ENCODE peak calls at places on chromosomes 4 and X, in ten cellular contexts. One of them, this sample, is unnamed.

GRCh38 chr4:2484993-2485392 is 16.1 kb downstream of the RNF4 start:
- DNase-seq in effector CD4-positive, alpha-beta T cell: peak
- DNase-seq in RWPE1: no peak
- DNase-seq in mucosa of gallbladder: peak
- DNase-seq in HT-29: no peak
- DNase-seq in activated CD4-positive, alpha-beta T cell treated with anti-CD3 and anti-CD28 coated beads, Interleukin-2, amount 10 ng/mL, durations not matched to agents 7 days and 5 days: peak
- DNase-seq in COLO829: no peak
- DNase-seq in CD8-positive, alpha-beta T cell: peak
- DNase-seq in fibroblast of the aortic adventitia: peak
- DNase-seq in COR-L47: no peak
- DNase-seq in this sample: peak

GRCh38 chr4:47071863-47072441 is 40.6 kb downstream of the GABRB1 start:
- DNase-seq in effector CD4-positive, alpha-beta T cell: no peak
- DNase-seq in RWPE1: peak
- DNase-seq in mucosa of gallbladder: no peak
- DNase-seq in HT-29: no peak
- DNase-seq in activated CD4-positive, alpha-beta T cell treated with anti-CD3 and anti-CD28 coated beads, Interleukin-2, amount 10 ng/mL, durations not matched to agents 7 days and 5 days: no peak
- DNase-seq in COLO829: peak
- DNase-seq in CD8-positive, alpha-beta T cell: no peak
- DNase-seq in fibroblast of the aortic adventitia: peak
- DNase-seq in COR-L47: no peak
- DNase-seq in this sample: peak

GRCh38 chrX:103107836-103108235 is 14.9 kb upstream of the NXF3 start:
- DNase-seq in effector CD4-positive, alpha-beta T cell: no peak
- DNase-seq in RWPE1: no peak
- DNase-seq in mucosa of gallbladder: no peak
- DNase-seq in HT-29: no peak
- DNase-seq in activated CD4-positive, alpha-beta T cell treated with anti-CD3 and anti-CD28 coated beads, Interleukin-2, amount 10 ng/mL, durations not matched to agents 7 days and 5 days: no peak
- DNase-seq in COLO829: no peak
- DNase-seq in CD8-positive, alpha-beta T cell: no peak
- DNase-seq in fibroblast of the aortic adventitia: peak
- DNase-seq in COR-L47: no peak
- DNase-seq in this sample: no peak

GRCh38 chr4:134463771-134464170 is 262.2 kb upstream of the PABPC4L start:
- DNase-seq in effector CD4-positive, alpha-beta T cell: no peak
- DNase-seq in RWPE1: no peak
- DNase-seq in mucosa of gallbladder: no peak
- DNase-seq in HT-29: no peak
- DNase-seq in activated CD4-positive, alpha-beta T cell treated with anti-CD3 and anti-CD28 coated beads, Interleukin-2, amount 10 ng/mL, durations not matched to agents 7 days and 5 days: no peak
- DNase-seq in COLO829: peak
- DNase-seq in CD8-positive, alpha-beta T cell: no peak
- DNase-seq in fibroblast of the aortic adventitia: no peak
- DNase-seq in COR-L47: no peak
- DNase-seq in this sample: no peak

GRCh38 chr4:24878256-24879016 is 34.4 kb downstream of the CCDC149 start:
- DNase-seq in effector CD4-positive, alpha-beta T cell: no peak
- DNase-seq in RWPE1: no peak
- DNase-seq in mucosa of gallbladder: no peak
- DNase-seq in HT-29: no peak
- DNase-seq in activated CD4-positive, alpha-beta T cell treated with anti-CD3 and anti-CD28 coated beads, Interleukin-2, amount 10 ng/mL, durations not matched to agents 7 days and 5 days: no peak
- DNase-seq in COLO829: no peak
- DNase-seq in CD8-positive, alpha-beta T cell: no peak
- DNase-seq in fibroblast of the aortic adventitia: no peak
- DNase-seq in COR-L47: no peak
- DNase-seq in this sample: no peak

GRCh38 chr4:102503831-102504786 is 3.0 kb downstream of the NFKB1 start:
- DNase-seq in effector CD4-positive, alpha-beta T cell: no peak
- DNase-seq in RWPE1: no peak
- DNase-seq in mucosa of gallbladder: no peak
- DNase-seq in HT-29: peak
- DNase-seq in activated CD4-positive, alpha-beta T cell treated with anti-CD3 and anti-CD28 coated beads, Interleukin-2, amount 10 ng/mL, durations not matched to agents 7 days and 5 days: no peak
- DNase-seq in COLO829: no peak
- DNase-seq in CD8-positive, alpha-beta T cell: no peak
- DNase-seq in fibroblast of the aortic adventitia: no peak
- DNase-seq in COR-L47: no peak
- DNase-seq in this sample: no peak

GRCh38 chrX:149003863-149004660 is 501.0 kb downstream of the IDS start:
- DNase-seq in effector CD4-positive, alpha-beta T cell: no peak
- DNase-seq in RWPE1: no peak
- DNase-seq in mucosa of gallbladder: no peak
- DNase-seq in HT-29: no peak
- DNase-seq in activated CD4-positive, alpha-beta T cell treated with anti-CD3 and anti-CD28 coated beads, Interleukin-2, amount 10 ng/mL, durations not matched to agents 7 days and 5 days: no peak
- DNase-seq in COLO829: no peak
- DNase-seq in CD8-positive, alpha-beta T cell: no peak
- DNase-seq in fibroblast of the aortic adventitia: peak
- DNase-seq in COR-L47: no peak
- DNase-seq in this sample: no peak

GRCh38 chr4:119231517-119231916 is 19.0 kb downstream of the USP53 start:
- DNase-seq in effector CD4-positive, alpha-beta T cell: no peak
- DNase-seq in RWPE1: no peak
- DNase-seq in mucosa of gallbladder: no peak
- DNase-seq in HT-29: no peak
- DNase-seq in activated CD4-positive, alpha-beta T cell treated with anti-CD3 and anti-CD28 coated beads, Interleukin-2, amount 10 ng/mL, durations not matched to agents 7 days and 5 days: no peak
- DNase-seq in COLO829: no peak
- DNase-seq in CD8-positive, alpha-beta T cell: no peak
- DNase-seq in fibroblast of the aortic adventitia: no peak
- DNase-seq in COR-L47: no peak
- DNase-seq in this sample: no peak

GRCh38 chrX:129961180-129962083 is 21.0 kb upstream of the BCORL1 start:
- DNase-seq in effector CD4-positive, alpha-beta T cell: peak
- DNase-seq in RWPE1: no peak
- DNase-seq in mucosa of gallbladder: peak
- DNase-seq in HT-29: peak
- DNase-seq in activated CD4-positive, alpha-beta T cell treated with anti-CD3 and anti-CD28 coated beads, Interleukin-2, amount 10 ng/mL, durations not matched to agents 7 days and 5 days: peak
- DNase-seq in COLO829: peak
- DNase-seq in CD8-positive, alpha-beta T cell: peak
- DNase-seq in fibroblast of the aortic adventitia: no peak
- DNase-seq in COR-L47: peak
- DNase-seq in this sample: peak

GRCh38 chrX:49844622-49845021 is 15.5 kb downstream of the PAGE4 start:
- DNase-seq in effector CD4-positive, alpha-beta T cell: no peak
- DNase-seq in RWPE1: no peak
- DNase-seq in mucosa of gallbladder: no peak
- DNase-seq in HT-29: no peak
- DNase-seq in activated CD4-positive, alpha-beta T cell treated with anti-CD3 and anti-CD28 coated beads, Interleukin-2, amount 10 ng/mL, durations not matched to agents 7 days and 5 days: no peak
- DNase-seq in COLO829: no peak
- DNase-seq in CD8-positive, alpha-beta T cell: no peak
- DNase-seq in fibroblast of the aortic adventitia: no peak
- DNase-seq in COR-L47: peak
- DNase-seq in this sample: no peak